ENCODE peak calls at places on chromosomes 6 and 20, in nine cellular contexts. Z, Y, T, D, Q, K, R, L and C are unnamed samples.

GRCh38 chr6:119758385-119758784 is 408.8 kb upstream of the MAN1A1 start:
- DNase-seq in R (no peak), D (no peak), K (no peak), Y (no peak), L (no peak), Q (no peak), Z (no peak), T (no peak), C (no peak)

GRCh38 chr6:85452441-85452881 is 2.6 kb downstream of the NT5E start:
- DNase-seq in Y (no peak), R (no peak), D (no peak), K (no peak), Q (peak), Z (no peak), T (no peak), L (no peak), C (no peak)

GRCh38 chr6:37665309-37665708 is 32.4 kb downstream of the MDGA1 start:
- DNase-seq in Q (no peak), T (no peak), K (no peak), Y (no peak), R (no peak), D (no peak), Z (no peak), L (no peak), C (no peak)

GRCh38 chr6:54194067-54194466 is 82.8 kb downstream of the MLIP start:
- DNase-seq in Q (no peak), Z (peak), T (peak), D (no peak), K (no peak), R (no peak), Y (no peak), L (no peak), C (no peak)

GRCh38 chr20:58092871-58093270 is 135.6 kb downstream of the ANKRD60 start:
- DNase-seq in D (no peak), L (no peak), K (no peak), Q (no peak), T (no peak), Y (no peak), Z (no peak), R (no peak), C (no peak)

GRCh38 chr6:154986787-154987235 is 8.3 kb upstream of the TIAM2 start:
- DNase-seq in T (peak), L (no peak), Q (no peak), R (no peak), K (no peak), Y (no peak), Z (no peak), D (no peak), C (no peak)

GRCh38 chr6:89585156-89585555 is 53.4 kb downstream of the LYRM2 start:
- DNase-seq in L (no peak), T (no peak), Y (no peak), Q (no peak), K (no peak), Z (no peak), D (no peak), R (no peak), C (no peak)

GRCh38 chr20:24632581-24632980 is 163.2 kb downstream of the SYNDIG1 start:
- DNase-seq in Y (no peak), D (no peak), Z (no peak), T (no peak), Q (no peak), K (peak), R (no peak), L (no peak), C (no peak)

GRCh38 chr6:51495016-51495805 is 592.2 kb downstream of the PKHD1 start:
- DNase-seq in Y (peak), Z (no peak), Q (no peak), T (no peak), L (peak), R (no peak), K (peak), D (no peak), C (no peak)

GRCh38 chr6:31791324-31792089 is 4.0 kb downstream of the VARS1 start:
- DNase-seq in D (no peak), K (peak), R (no peak), L (no peak), Y (peak), T (peak), Q (no peak), Z (peak), C (no peak)

GRCh38 chr6:43809417-43810305 is 39.6 kb downstream of the VEGFA start:
- DNase-seq in Q (no peak), Z (peak), Y (no peak), R (no peak), K (no peak), D (no peak), T (no peak), L (no peak), C (no peak)

GRCh38 chr6:163637524-163637923 is 223.0 kb downstream of the QKI start:
- DNase-seq in L (no peak), K (no peak), R (no peak), Z (no peak), T (no peak), Q (no peak), D (no peak), Y (no peak), C (no peak)

GRCh38 chr20:30816182-30816645 is 441.2 kb upstream of the DEFB115 start:
- DNase-seq in D (peak), Q (no peak), R (no peak), Z (peak), Y (no peak), T (no peak), K (no peak), L (no peak), C (peak)

GRCh38 chr6:4510317-4510716 is 265.9 kb upstream of the CDYL start:
- DNase-seq in K (no peak), R (no peak), Z (no peak), L (peak), Q (no peak), D (no peak), Y (no peak), T (no peak), C (no peak)

GRCh38 chr6:112389842-112390241 is 42.7 kb downstream of the RFPL4B start:
- DNase-seq in Y (no peak), D (no peak), K (no peak), T (no peak), R (no peak), Z (no peak), L (no peak), Q (no peak), C (no peak)

GRCh38 chr6:134145786-134146185 is 93.4 kb upstream of the SLC2A12 start:
- DNase-seq in K (peak), Z (no peak), Q (no peak), R (no peak), T (peak), D (no peak), L (no peak), Y (no peak), C (no peak)